ENCODE peak calls at places on chromosome 1, in seven cellular contexts. W, Q, R, I, O, Y and X are unnamed samples.
A peak's percentile ranks its signal among the peaks of the same experiment; 100 is the strongest.

GRCh38 chr1:235642021-235642942 is 7.3 kb downstream of the GNG4 start:
- DNase-seq in Q (no peak), Y (peak; percentile 30), O (no peak), W (peak; percentile 84), I (no peak), R (no peak), X (peak; percentile 40)

GRCh38 chr1:169048043-169048442 is 58.4 kb upstream of the ATP1B1 start:
- DNase-seq in Y (no peak), R (no peak), I (no peak), W (no peak), Q (no peak), O (no peak), X (no peak)

GRCh38 chr1:67464741-67465140 is 34.5 kb upstream of the SERBP1 start:
- DNase-seq in W (no peak), O (no peak), Y (no peak), Q (no peak), I (no peak), R (no peak), X (no peak)

GRCh38 chr1:8078176-8078671 is 52.1 kb upstream of the ERRFI1 start:
- DNase-seq in Y (peak; percentile 94), Q (peak; percentile 84), R (no peak), O (no peak), I (no peak), W (no peak), X (no peak)

GRCh38 chr1:43348809-43349593 is 9.8 kb upstream of the CDC20 start:
- DNase-seq in R (peak; percentile 94), Y (peak; percentile 67), W (peak; percentile 73), I (peak; percentile 57), Q (peak; percentile 70), O (peak; percentile 23), X (peak; percentile 67)

GRCh38 chr1:207268753-207269511 is 52.5 kb upstream of the CD55 start:
- DNase-seq in R (no peak), I (no peak), Y (no peak), Q (no peak), O (no peak), W (no peak), X (no peak)

GRCh38 chr1:1023700-1024099 is 3.8 kb downstream of the AGRN start:
- DNase-seq in O (no peak), I (no peak), W (no peak), R (no peak), Y (no peak), Q (no peak), X (no peak)

GRCh38 chr1:56446531-56447098 is 132.7 kb downstream of the PLPP3 start:
- DNase-seq in R (no peak), Q (no peak), Y (no peak), O (no peak), W (no peak), I (no peak), X (no peak)

GRCh38 chr1:84479998-84480397 is 932 bp downstream of the RPF1 start:
- DNase-seq in Q (no peak), W (no peak), R (no peak), Y (no peak), O (no peak), I (no peak), X (no peak)

GRCh38 chr1:235221653-235222052 is 60.6 kb upstream of the RBM34 start:
- DNase-seq in W (no peak), O (no peak), I (no peak), R (no peak), Q (no peak), Y (no peak), X (no peak)

GRCh38 chr1:166813508-166814223 is 25.6 kb upstream of the POGK start:
- DNase-seq in I (no peak), Y (no peak), R (peak; percentile 91), W (no peak), Q (no peak), O (no peak), X (no peak)

GRCh38 chr1:116486424-116486823 is 84.4 kb downstream of the CD58 start:
- DNase-seq in W (no peak), O (no peak), R (no peak), Y (peak; percentile 42), I (no peak), Q (no peak), X (no peak)

GRCh38 chr1:203937678-203938330 is 76.4 kb downstream of the SNRPE start:
- DNase-seq in Y (no peak), R (peak; percentile 21), O (no peak), Q (no peak), W (no peak), I (no peak), X (no peak)

GRCh38 chr1:39116868-39117728 is 87.4 kb upstream of the MACF1 start:
- DNase-seq in Q (no peak), R (no peak), Y (peak; percentile 85), O (no peak), W (no peak), I (no peak), X (no peak)

GRCh38 chr1:114524933-114525332 is 13.9 kb upstream of the TRIM33 start:
- DNase-seq in I (no peak), Y (peak; percentile 40), W (no peak), Q (no peak), O (no peak), R (peak; percentile 87), X (no peak)

GRCh38 chr1:4986266-4986665 is 331.9 kb downstream of the AJAP1 start:
- DNase-seq in Y (no peak), W (no peak), I (no peak), Q (no peak), O (no peak), R (no peak), X (no peak)

GRCh38 chr1:114833421-114833820 is 21.2 kb upstream of the SYCP1 start:
- DNase-seq in W (no peak), O (no peak), R (no peak), Y (peak; percentile 87), Q (no peak), I (no peak), X (no peak)